ENCODE peak calls at places on chromosomes 1 and 21, in six cellular contexts. D is fibroblast of pulmonary artery, A is Peyer's patch, L is mucosa of descending colon, P is uterus, T is bronchial epithelial cell. M is an unnamed sample.

GRCh38 chr1:223234534-223234933 is 91.5 kb upstream of the TLR5 start:
- DNase-seq in D (no peak), A (no peak), L (no peak), P (no peak), T (no peak), M (no peak)

GRCh38 chr1:34060901-34061415 is 104.1 kb downstream of the CSMD2 start:
- DNase-seq in D (no peak), A (no peak), L (peak; percentile 43), P (no peak), T (no peak), M (peak; percentile 87)

GRCh38 chr21:44013380-44014088 is 1.4 kb downstream of the TRAPPC10 start:
- DNase-seq in D (no peak), A (no peak), L (no peak), P (no peak), T (no peak), M (peak; percentile 14)

GRCh38 chr1:92486251-92487077 is at the start of gene GFI1:
- DNase-seq in D (peak; percentile 17), A (peak; percentile 72), L (peak; percentile 85), P (no peak), T (no peak), M (no peak)

GRCh38 chr1:2049517-2050481 is at the start of gene PRKCZ:
- DNase-seq in D (no peak), A (peak; percentile 98), L (peak; percentile 97), P (peak; percentile 48), T (peak; percentile 73), M (no peak)

GRCh38 chr1:31984419-31985347 is 29.0 kb upstream of the KHDRBS1 start:
- DNase-seq in D (peak; percentile 42), A (no peak), L (no peak), P (no peak), T (peak; percentile 71), M (peak; percentile 48)

GRCh38 chr1:178057863-178058576 is 35.9 kb upstream of the RASAL2 start:
- DNase-seq in D (peak; percentile 93), A (no peak), L (no peak), P (peak; percentile 64), T (peak; percentile 64), M (peak; percentile 81)

GRCh38 chr1:175262646-175263045 is 70.1 kb upstream of the KIAA0040 start:
- DNase-seq in D (peak; percentile 11), A (no peak), L (no peak), P (no peak), T (peak; percentile 64), M (no peak)

GRCh38 chr1:61388586-61388985 is 306.2 kb downstream of the NFIA start:
- DNase-seq in D (peak; percentile 83), A (no peak), L (no peak), P (no peak), T (peak; percentile 15), M (peak; percentile 91)

GRCh38 chr1:55288245-55288644 is 73.1 kb upstream of the USP24 start:
- DNase-seq in D (no peak), A (no peak), L (no peak), P (no peak), T (no peak), M (no peak)

GRCh38 chr1:222464841-222465210 is 83.1 kb downstream of the HHIPL2 start:
- DNase-seq in D (peak; percentile 74), A (no peak), L (no peak), P (peak; percentile 61), T (peak; percentile 42), M (peak; percentile 81)

GRCh38 chr1:18109756-18110597 is 2.4 kb downstream of the IGSF21 start:
- DNase-seq in D (no peak), A (no peak), L (peak; percentile 73), P (no peak), T (no peak), M (no peak)

GRCh38 chr21:38796426-38796825 is 9.3 kb upstream of the ETS2 start:
- DNase-seq in D (peak; percentile 63), A (no peak), L (no peak), P (no peak), T (no peak), M (no peak)

GRCh38 chr1:42690477-42691156 is 8.4 kb downstream of the YBX1 start:
- DNase-seq in D (no peak), A (no peak), L (no peak), P (no peak), T (peak; percentile 29), M (peak; percentile 27)

GRCh38 chr1:4650486-4650885 is 3.9 kb upstream of the AJAP1 start:
- DNase-seq in D (no peak), A (no peak), L (no peak), P (no peak), T (peak; percentile 87), M (no peak)

GRCh38 chr1:204094262-204095247 is 21.6 kb downstream of the SOX13 start:
- DNase-seq in D (no peak), A (peak; percentile 39), L (no peak), P (no peak), T (no peak), M (no peak)

GRCh38 chr21:46237474-46237873 is 8.9 kb upstream of the LSS start:
- DNase-seq in D (no peak), A (no peak), L (no peak), P (no peak), T (no peak), M (no peak)

GRCh38 chr1:205709059-205709398 is 28.7 kb upstream of the SLC45A3 start:
- DNase-seq in D (peak; percentile 77), A (no peak), L (no peak), P (no peak), T (no peak), M (peak; percentile 71)

GRCh38 chr1:69104859-69105258 is 462.9 kb upstream of the LRRC7 start:
- DNase-seq in D (no peak), A (no peak), L (no peak), P (no peak), T (no peak), M (no peak)

GRCh38 chr1:10338047-10338446 is 60.8 kb upstream of the PGD start:
- DNase-seq in D (peak; percentile 60), A (no peak), L (no peak), P (peak; percentile 38), T (peak; percentile 14), M (peak; percentile 61)

GRCh38 chr1:59422921-59423575 is 126.2 kb downstream of the FGGY start:
- DNase-seq in D (peak; percentile 84), A (no peak), L (no peak), P (peak; percentile 54), T (no peak), M (peak; percentile 81)

GRCh38 chr21:44370027-44370735 is 16.8 kb downstream of the TRPM2 start:
- DNase-seq in D (peak; percentile 13), A (peak; percentile 54), L (no peak), P (no peak), T (peak; percentile 43), M (peak; percentile 2)

GRCh38 chr1:43671626-43672330 is 21.8 kb downstream of the KDM4A start:
- DNase-seq in D (peak; percentile 89), A (no peak), L (no peak), P (no peak), T (peak; percentile 60), M (peak; percentile 83)

GRCh38 chr1:40167317-40167716 is 6.1 kb downstream of the RLF start:
- DNase-seq in D (no peak), A (no peak), L (no peak), P (no peak), T (no peak), M (no peak)

GRCh38 chr1:54013393-54014008 is 4.5 kb downstream of the LDLRAD1 start:
- DNase-seq in D (no peak), A (no peak), L (no peak), P (no peak), T (no peak), M (no peak)

GRCh38 chr1:28359592-28360239 is 9.8 kb upstream of the PHACTR4 start:
- DNase-seq in D (peak; percentile 78), A (peak; percentile 77), L (no peak), P (peak; percentile 66), T (peak; percentile 59), M (peak; percentile 77)

DNA sequence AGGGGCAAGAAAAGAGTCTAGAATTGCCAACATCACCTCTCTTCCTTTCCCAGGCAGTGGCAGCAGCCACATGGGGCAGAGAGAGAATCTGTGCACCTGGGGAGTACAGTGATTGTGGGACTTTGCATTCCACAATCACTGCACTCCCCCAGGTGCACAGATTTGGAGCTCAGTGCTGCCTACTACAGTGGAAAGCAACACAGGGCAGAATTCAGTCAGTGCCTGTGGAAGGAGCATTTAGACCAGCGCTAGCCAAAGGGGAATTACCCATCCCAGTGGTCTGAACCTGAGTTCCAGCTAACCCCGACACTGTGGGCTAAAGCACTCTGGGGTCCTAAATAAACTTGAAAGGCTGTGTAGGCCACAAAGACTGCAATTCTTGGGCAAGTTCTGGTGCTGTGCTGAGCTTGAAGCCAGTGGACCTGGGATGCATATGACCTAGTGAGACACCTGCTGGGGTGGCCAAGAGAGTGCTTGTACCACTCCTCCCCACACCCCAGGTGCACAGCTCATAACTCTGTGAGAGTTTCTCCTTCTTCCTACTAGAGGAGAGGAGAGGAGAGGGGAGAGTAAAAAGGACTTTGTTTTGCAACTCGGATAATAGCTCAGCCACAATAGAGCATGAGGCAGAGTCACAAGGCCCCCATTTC is 50.3 kb downstream of the NUP210L start:
- DNase-seq in D (no peak), A (no peak), L (no peak), P (no peak), T (no peak), M (no peak)
- TF ChIP-seq CTCF in D (no peak), A (no peak), L (no peak), P (no peak), T (no peak), M (no peak)

GRCh38 chr1:235843458-235843857 is 23.2 kb downstream of the LYST start:
- DNase-seq in D (peak; percentile 67), A (no peak), L (no peak), P (no peak), T (peak; percentile 51), M (peak; percentile 63)

GRCh38 chr1:235844776-235845175 is 21.9 kb downstream of the LYST start:
- DNase-seq in D (no peak), A (no peak), L (no peak), P (no peak), T (peak; percentile 8), M (no peak)

GRCh38 chr1:235838021-235838420 is 28.7 kb downstream of the LYST start:
- DNase-seq in D (no peak), A (no peak), L (no peak), P (no peak), T (no peak), M (no peak)

DNA sequence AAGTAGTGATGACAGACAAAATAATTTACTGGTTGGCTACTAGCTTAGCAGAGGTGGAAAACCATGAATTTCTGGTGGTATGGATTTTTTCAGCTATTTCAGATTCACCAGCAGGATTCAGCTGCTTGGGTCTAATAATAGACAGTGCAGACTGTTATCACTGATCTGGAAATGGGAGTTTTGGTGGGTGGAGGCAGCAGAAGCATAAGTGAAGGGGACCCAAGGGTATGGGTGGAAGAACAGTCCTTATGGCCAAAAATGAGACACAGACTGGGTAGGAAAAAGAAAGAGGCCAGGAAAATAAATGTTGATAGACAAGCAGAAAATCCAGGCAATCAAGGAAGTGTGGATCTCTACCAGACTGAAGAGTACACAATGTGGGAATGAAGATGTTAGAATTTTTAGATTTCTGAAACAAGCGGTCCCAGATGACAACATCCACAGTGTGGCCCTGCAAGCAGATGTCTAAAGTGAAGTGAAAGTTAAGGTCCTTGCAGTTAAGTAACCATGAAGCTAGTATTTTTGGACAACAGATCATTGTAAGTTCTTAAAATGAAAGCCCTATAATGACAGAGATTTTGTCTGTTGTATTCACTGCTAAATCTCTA is 24.7 kb downstream of the LYST start:
- DNase-seq in D (no peak), A (no peak), L (no peak), P (no peak), T (no peak), M (no peak)
- H3K4me3 ChIP-seq in D (no peak overlapping the region), A (no peak overlapping the region), L (no peak overlapping the region), P (no peak overlapping the region), T (no peak overlapping the region), M (no peak overlapping the region)

GRCh38 chr1:12153181-12153785 is 13.5 kb upstream of the TNFRSF1B start:
- DNase-seq in D (peak; percentile 64), A (no peak), L (peak; percentile 81), P (no peak), T (no peak), M (peak; percentile 70)
- TF ChIP-seq CTCF in D (no peak), A (no peak), L (no peak), P (no peak), T (no peak), M (no peak)

GRCh38 chr1:26291433-26291832 is 11.5 kb downstream of the SH3BGRL3 start:
- DNase-seq in D (no peak), A (no peak), L (no peak), P (no peak), T (no peak), M (no peak)
- H3K4me3 ChIP-seq in D (no peak overlapping the region), A (no peak overlapping the region), L (no peak overlapping the region), P (no peak overlapping the region), T (no peak overlapping the region), M (no peak overlapping the region)